ENCODE peak calls at places on chromosomes 5 and 9, in seven cellular contexts. H is HFFc6; G is uterus; V is nephron progenitor cell; D is mucosa of gallbladder; U is stimulated activated naive CD8-positive, alpha-beta T cell treated with anti-CD3 and anti-CD28 coated beads, Interleukin-15, amount 100 ng/mL, for 72 hours; Z is NCI-H1105. J is an unnamed sample.
A peak's percentile ranks its signal among the peaks of the same experiment; 100 is the strongest.

GRCh38 chr9:86589273-86589672 is 235.1 kb upstream of the TUT7 start:
- DNase-seq in H (no peak), G (no peak), V (no peak), D (no peak), U (no peak), Z (no peak), J (no peak)

GRCh38 chr5:56686337-56687198 is 128.8 kb upstream of the MAP3K1 start:
- DNase-seq in H (no peak), G (no peak), V (no peak), D (no peak), U (no peak), Z (no peak), J (no peak)

GRCh38 chr5:5492087-5492933 is 69.8 kb downstream of the ICE1 start:
- DNase-seq in H (peak; percentile 46), G (no peak), V (peak; percentile 33), D (peak; percentile 29), U (peak; percentile 26), Z (peak; percentile 71), J (no peak)

GRCh38 chr5:153959134-153959957 is 79.4 kb downstream of the FAM114A2 start:
- DNase-seq in H (peak; percentile 46), G (no peak), V (no peak), D (no peak), U (no peak), Z (no peak), J (no peak)

GRCh38 chr5:1745190-1745805 is 54.3 kb downstream of the MRPL36 start:
- DNase-seq in H (no peak), G (no peak), V (peak; percentile 2), D (no peak), U (no peak), Z (no peak), J (peak; percentile 34)

GRCh38 chr9:129496187-129497063 is 124.5 kb downstream of the C9orf50 start:
- DNase-seq in H (peak; percentile 85), G (peak; percentile 95), V (peak; percentile 96), D (peak; percentile 94), U (peak; percentile 71), Z (peak; percentile 87), J (peak; percentile 92)

GRCh38 chr5:125798311-125798710 is 624.9 kb upstream of the GRAMD2B start:
- DNase-seq in H (no peak), G (no peak), V (peak; percentile 15), D (no peak), U (no peak), Z (no peak), J (no peak)

GRCh38 chr5:171770153-171770552 is 15.5 kb upstream of the SMIM23 start:
- DNase-seq in H (no peak), G (no peak), V (no peak), D (no peak), U (no peak), Z (no peak), J (no peak)

GRCh38 chr5:13771011-13771571 is 173.4 kb downstream of the DNAH5 start:
- DNase-seq in H (peak; percentile 25), G (no peak), V (no peak), D (no peak), U (no peak), Z (no peak), J (no peak)

GRCh38 chr5:83253731-83254130 is 176.4 kb downstream of the XRCC4 start:
- DNase-seq in H (no peak), G (no peak), V (no peak), D (no peak), U (no peak), Z (no peak), J (no peak)

GRCh38 chr5:6583049-6583880 is 49.6 kb downstream of the NSUN2 start:
- DNase-seq in H (no peak), G (peak; percentile 43), V (peak; percentile 79), D (no peak), U (peak; percentile 27), Z (peak; percentile 4), J (no peak)

GRCh38 chr5:43400082-43400481 is 12.1 kb downstream of the CCL28 start:
- DNase-seq in H (peak; percentile 9), G (no peak), V (no peak), D (no peak), U (no peak), Z (no peak), J (no peak)

GRCh38 chr9:136403538-136403914 is 3.6 kb upstream of the SNAPC4 start:
- DNase-seq in H (no peak), G (no peak), V (no peak), D (no peak), U (peak; percentile 79), Z (no peak), J (no peak)

GRCh38 chr5:58711965-58712364 is 129.1 kb downstream of the RAB3C start:
- DNase-seq in H (no peak), G (no peak), V (no peak), D (no peak), U (no peak), Z (no peak), J (no peak)

GRCh38 chr5:173781432-173781825 is 106.7 kb upstream of the CPEB4 start:
- DNase-seq in H (peak; percentile 17), G (no peak), V (no peak), D (no peak), U (no peak), Z (no peak), J (no peak)

GRCh38 chr9:136309101-136309801 is 5.4 kb upstream of the CCDC187 start:
- DNase-seq in H (no peak), G (no peak), V (no peak), D (no peak), U (no peak), Z (peak; percentile 94), J (no peak)

GRCh38 chr9:123998970-123999621 is 12.5 kb upstream of the LHX2 start:
- DNase-seq in H (no peak), G (no peak), V (peak; percentile 47), D (no peak), U (peak; percentile 35), Z (no peak), J (no peak)

GRCh38 chr9:76642701-76643209 is 121.5 kb upstream of the PCA3 start:
- DNase-seq in H (no peak), G (no peak), V (no peak), D (no peak), U (no peak), Z (no peak), J (no peak)

GRCh38 chr9:108297025-108297424 is 558.8 kb downstream of the ACTL7B start:
- DNase-seq in H (peak; percentile 56), G (peak; percentile 59), V (no peak), D (peak; percentile 38), U (no peak), Z (no peak), J (no peak)

GRCh38 chr5:33892419-33893151 is 795 bp upstream of the ADAMTS12 start:
- DNase-seq in H (peak; percentile 89), G (peak; percentile 52), V (no peak), D (peak; percentile 75), U (no peak), Z (no peak), J (no peak)

GRCh38 chr9:109475526-109475925 is 22.6 kb downstream of the PTPN3 start:
- DNase-seq in H (no peak), G (no peak), V (no peak), D (no peak), U (no peak), Z (no peak), J (no peak)

J was measured in CD14-positive monocyte.